ENCODE peak calls at places on chromosomes 5 and 9, in seven cellular contexts. W, X, O, S, U, D and L are unnamed samples. For H3K9me3, the result is how much of the 10 kb centered on the place peaks cover.

GRCh38 chr9:37675661-37676060 is 24.9 kb downstream of the FRMPD1 start:
- DNase-seq in W (no peak), X (no peak), O (no peak), S (no peak), U (no peak), D (no peak), L (no peak)

GRCh38 chr5:136123236-136123768 is 9.3 kb upstream of the SMAD5 start:
- DNase-seq in W (no peak), X (no peak), O (no peak), S (no peak), U (no peak), D (no peak), L (no peak)

GRCh38 chr9:89274838-89275237 is 36.2 kb upstream of the CKS2 start:
- DNase-seq in W (no peak), X (no peak), O (no peak), S (no peak), U (no peak), D (no peak), L (no peak)

GRCh38 chr5:138833095-138833494 is 42.0 kb downstream of the LRRTM2 start:
- DNase-seq in W (no peak), X (no peak), O (no peak), S (no peak), U (no peak), D (no peak), L (no peak)

GRCh38 chr5:8843766-8844165 is 702.1 kb downstream of the SEMA5A start:
- DNase-seq in W (peak), X (no peak), O (peak), S (no peak), U (no peak), D (no peak), L (no peak)

GRCh38 chr9:116499986-116500871 is 186.9 kb upstream of the TRIM32 start:
- DNase-seq in W (no peak), X (no peak), O (no peak), S (no peak), U (no peak), D (no peak), L (no peak)

GRCh38 chr9:89252910-89253309 is 58.1 kb upstream of the CKS2 start:
- DNase-seq in W (no peak), X (no peak), O (no peak), S (no peak), U (no peak), D (no peak), L (no peak)

GRCh38 chr9:105330201-105330600 is 85.8 kb downstream of the SLC44A1 start:
- DNase-seq in W (no peak), X (no peak), O (no peak), S (no peak), U (no peak), D (no peak), L (no peak)

GRCh38 chr9:20513126-20513913 is 109.0 kb downstream of the MLLT3 start:
- DNase-seq in W (no peak), X (no peak), O (no peak), S (no peak), U (no peak), D (no peak), L (no peak)

GRCh38 chr5:132481243-132482211 is 9.0 kb downstream of the IRF1 start:
- DNase-seq in W (peak), X (no peak), O (no peak), S (no peak), U (no peak), D (no peak), L (peak)

DNA sequence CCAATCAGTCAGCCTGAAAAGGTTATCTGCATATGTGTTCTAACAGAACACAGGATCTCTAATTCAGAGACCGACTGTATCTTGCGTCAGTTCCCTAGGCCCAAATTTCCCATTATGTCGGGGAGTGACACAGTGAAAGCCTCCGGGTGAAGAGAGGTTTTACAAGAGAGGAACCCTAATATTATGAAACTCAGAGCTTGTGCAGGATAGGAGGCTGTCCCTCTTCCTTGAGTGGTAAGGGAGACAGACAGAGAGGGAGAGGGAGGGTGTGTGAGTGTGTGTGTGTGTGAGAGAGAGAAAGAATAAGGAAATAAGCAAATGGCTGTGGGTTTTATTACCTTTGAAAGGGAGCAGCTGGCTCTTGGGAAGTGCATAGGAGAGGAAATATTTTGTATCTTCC is 1.9 kb downstream of the CD14 start:
- DNase-seq in W (no peak), X (no peak), O (no peak), S (no peak), U (no peak), D (no peak), L (no peak)
- H3K9me3 ChIP-seq in W (under half), X (under half), O (under half), S (under half), U (under half), D (under half), L (under half)

DNA sequence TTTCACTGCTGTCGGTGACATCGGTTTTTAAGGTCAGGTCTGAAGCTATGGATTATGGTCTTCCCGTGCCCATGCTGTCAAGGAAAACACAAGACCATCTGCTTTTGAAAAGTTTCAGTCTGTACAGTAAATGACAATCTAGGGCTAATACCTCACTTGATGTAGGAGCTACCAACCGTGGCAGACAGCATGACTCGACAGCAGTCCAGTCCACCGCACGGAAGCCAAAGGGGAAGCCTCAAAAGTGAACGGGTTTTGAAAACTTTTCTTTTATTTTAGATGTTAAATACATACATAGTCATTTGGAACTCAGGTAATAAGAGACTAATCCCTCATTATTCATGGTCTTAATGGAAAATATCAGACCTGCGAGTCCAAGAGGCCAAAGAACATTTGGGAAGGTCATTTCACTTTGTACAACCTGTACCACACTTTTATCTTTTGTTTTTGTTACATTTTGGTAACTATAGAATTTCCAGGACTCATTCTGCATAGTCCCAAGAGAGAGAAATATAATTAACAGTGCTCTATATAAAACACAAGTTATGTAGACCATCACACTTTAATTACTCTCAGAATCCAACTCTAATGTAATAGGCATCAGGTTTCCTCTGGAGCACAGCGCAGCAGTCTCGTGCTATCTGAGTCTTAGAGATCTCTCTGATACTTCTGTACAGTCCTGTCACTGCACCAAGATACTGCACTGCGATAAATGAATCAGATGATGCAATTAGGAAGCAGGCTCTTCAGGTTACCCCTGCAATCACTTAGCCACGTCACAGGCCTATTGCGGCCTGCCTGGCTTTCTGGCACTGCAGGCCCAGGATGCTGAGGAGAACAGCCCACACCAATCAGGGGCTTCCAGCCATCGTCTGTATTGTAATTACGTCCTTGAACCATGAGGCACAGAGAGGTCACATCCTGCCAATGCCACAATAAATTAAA is 184.8 kb downstream of the FANCC start:
- DNase-seq in W (no peak), X (peak), O (no peak), S (no peak), U (no peak), D (no peak), L (peak)
- H3K27ac ChIP-seq in W (no peak), X (no peak), O (no peak), S (no peak), U (no peak), D (no peak), L (no peak)

GRCh38 chr5:151740958-151741373 is 17.5 kb downstream of the ATOX1 start:
- DNase-seq in W (no peak), X (no peak), O (no peak), S (no peak), U (no peak), D (no peak), L (no peak)

GRCh38 chr5:151743535-151743934 is 14.9 kb downstream of the ATOX1 start:
- DNase-seq in W (no peak), X (no peak), O (no peak), S (no peak), U (no peak), D (no peak), L (no peak)

GRCh38 chr5:151741678-151742423 is 16.6 kb downstream of the ATOX1 start:
- DNase-seq in W (no peak), X (no peak), O (no peak), S (no peak), U (no peak), D (no peak), L (no peak)

GRCh38 chr5:151745071-151745705 is 13.2 kb downstream of the ATOX1 start:
- DNase-seq in W (peak), X (peak), O (peak), S (peak), U (no peak), D (no peak), L (peak)

GRCh38 chr5:151742870-151743294 is 15.5 kb downstream of the ATOX1 start:
- DNase-seq in W (no peak), X (peak), O (peak), S (peak), U (no peak), D (peak), L (peak)
- TF ChIP-seq CTCF in W (peak), X (peak), O (peak), S (peak), U (peak), D (peak), L (peak)

GRCh38 chr5:158354958-158355357 is 496.0 kb upstream of the CLINT1 start:
- DNase-seq in W (no peak), X (no peak), O (no peak), S (no peak), U (no peak), D (no peak), L (no peak)

DNA sequence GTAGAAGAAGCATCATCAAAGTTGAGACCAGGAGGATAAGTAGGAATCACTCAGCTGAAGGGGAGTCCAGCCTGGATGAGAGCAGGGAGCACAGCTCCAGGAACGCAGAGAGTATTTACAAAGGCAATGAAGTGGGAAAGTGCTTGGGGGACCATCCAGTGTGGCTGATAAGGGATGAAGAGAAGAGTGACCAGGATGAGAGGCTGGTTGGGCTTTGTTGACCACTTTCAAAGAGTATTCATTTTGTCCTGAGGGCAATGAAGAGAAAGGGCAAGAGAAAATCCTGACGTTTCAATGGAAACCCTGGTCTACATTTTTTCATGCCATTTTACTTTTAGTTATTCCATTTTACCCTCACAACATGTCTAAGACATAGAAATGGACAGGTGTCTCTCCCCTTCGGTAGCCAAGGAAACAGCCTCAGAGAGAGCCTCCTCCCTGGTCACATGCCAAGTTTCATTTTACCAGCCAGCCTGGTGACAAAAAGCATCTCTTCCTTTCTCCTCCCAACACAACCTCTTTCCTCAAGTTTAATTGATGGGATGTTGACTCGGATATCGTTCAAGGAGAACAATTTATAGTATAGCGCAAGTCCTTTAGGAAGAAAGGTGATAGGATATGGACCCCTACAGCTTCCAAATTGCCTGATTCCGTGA is 492.7 kb upstream of the CLINT1 start:
- DNase-seq in W (no peak), X (no peak), O (no peak), S (no peak), U (no peak), D (no peak), L (no peak)
- H3K9me3 ChIP-seq in W (under half), X (under half), O (under half), S (under half), U (under half), D (under half), L (under half)

GRCh38 chr5:74314906-74315305 is 325.6 kb downstream of the ENC1 start:
- DNase-seq in W (no peak), X (no peak), O (no peak), S (no peak), U (no peak), D (no peak), L (no peak)
- H3K27ac ChIP-seq in W (no peak), X (no peak), O (no peak), S (no peak), U (no peak), D (no peak), L (no peak)

DNA sequence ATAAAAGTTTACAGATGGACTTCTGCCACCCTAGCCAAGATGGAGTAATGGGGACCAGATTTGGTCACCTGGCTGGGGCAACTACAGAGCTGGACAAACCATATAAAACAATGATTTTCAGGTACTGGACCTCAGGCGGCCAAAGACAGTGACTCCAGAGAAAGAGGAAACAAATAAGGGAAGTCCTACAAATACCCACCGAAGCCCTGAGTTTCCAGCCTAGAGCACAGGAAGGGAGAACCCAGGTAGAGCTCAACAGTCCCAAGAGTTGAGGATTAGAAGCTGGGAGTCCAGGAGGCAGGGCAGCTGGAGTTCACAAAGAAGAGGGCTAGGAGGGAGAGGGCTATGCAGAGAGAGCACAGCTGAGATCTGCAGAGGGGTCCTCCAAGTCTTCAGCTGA is 106.7 kb upstream of the NR5A1 start:
- DNase-seq in W (no peak), X (no peak), O (no peak), S (no peak), U (no peak), D (no peak), L (no peak)
- TF ChIP-seq CTCF in W (no peak), X (no peak), O (no peak), S (no peak), U (no peak), D (no peak), L (no peak)